ENCODE peak calls at places on chromosomes 3 and 15, in six cellular contexts. S, H, W, T, M and V are unnamed samples.
A peak's percentile ranks its signal among the peaks of the same experiment; 100 is the strongest.

GRCh38 chr15:69093127-69093526 is 67.3 kb upstream of the GLCE start:
- DNase-seq in S (peak; percentile 36), H (no peak), W (no peak), T (peak; percentile 44), M (no peak), V (no peak)

GRCh38 chr15:84079885-84080777 is 155.4 kb upstream of the GOLGA6L4 start:
- DNase-seq in S (peak; percentile 36), H (peak; percentile 6), W (peak; percentile 21), T (no peak), M (peak; percentile 34), V (peak; percentile 35)

GRCh38 chr15:39720721-39721611 is 61.7 kb downstream of the FSIP1 start:
- DNase-seq in S (no peak), H (no peak), W (peak; percentile 36), T (peak; percentile 82), M (no peak), V (no peak)

GRCh38 chr3:134077649-134078081 is 47.9 kb upstream of the SLCO2A1 start:
- DNase-seq in S (no peak), H (no peak), W (no peak), T (no peak), M (no peak), V (no peak)

GRCh38 chr3:153372326-153372725 is 210.3 kb downstream of the RAP2B start:
- DNase-seq in S (no peak), H (no peak), W (peak; percentile 44), T (peak; percentile 40), M (no peak), V (no peak)

GRCh38 chr15:81480645-81481053 is 106.6 kb upstream of the TMC3 start:
- DNase-seq in S (no peak), H (no peak), W (peak; percentile 48), T (peak; percentile 66), M (peak; percentile 15), V (no peak)

GRCh38 chr15:70778258-70779076 is 15.1 kb upstream of the UACA start:
- DNase-seq in S (no peak), H (no peak), W (peak; percentile 47), T (peak; percentile 94), M (no peak), V (no peak)

GRCh38 chr3:133895208-133896001 is at the start of gene RAB6B:
- DNase-seq in S (peak; percentile 54), H (no peak), W (peak; percentile 94), T (peak; percentile 49), M (peak; percentile 42), V (no peak)

GRCh38 chr15:69119692-69120395 is 40.6 kb upstream of the GLCE start:
- DNase-seq in S (no peak), H (no peak), W (no peak), T (no peak), M (no peak), V (no peak)

GRCh38 chr3:1609416-1609815 is 489.2 kb upstream of the CNTN4 start:
- DNase-seq in S (no peak), H (no peak), W (no peak), T (no peak), M (no peak), V (no peak)

GRCh38 chr3:101531473-101532086 is 18.6 kb upstream of the SENP7 start:
- DNase-seq in S (no peak), H (no peak), W (no peak), T (peak; percentile 24), M (no peak), V (no peak)

GRCh38 chr15:78007965-78008886 is 69.3 kb downstream of the TBC1D2B start:
- DNase-seq in S (peak; percentile 86), H (no peak), W (peak; percentile 93), T (peak; percentile 64), M (no peak), V (no peak)

GRCh38 chr3:99920530-99921376 is 103.1 kb downstream of the CMSS1 start:
- DNase-seq in S (peak; percentile 84), H (no peak), W (peak; percentile 66), T (peak; percentile 18), M (no peak), V (no peak)

GRCh38 chr3:188279696-188280398 is 125.9 kb downstream of the LPP start:
- DNase-seq in S (no peak), H (no peak), W (no peak), T (no peak), M (no peak), V (no peak)